ENCODE peak calls at places on chromosomes 7 and 10, in eight cellular contexts. G, K, F, U, X, R, P and T are unnamed samples.

GRCh38 chr10:102396251-102396650 is 746 bp downstream of the NFKB2 start:
- DNase-seq in R (no peak), X (no peak), P (no peak), U (no peak), G (no peak), F (no peak), K (no peak), T (no peak)

GRCh38 chr7:94245500-94245899 is 149.2 kb upstream of the COL1A2 start:
- DNase-seq in U (no peak), P (no peak), F (no peak), G (no peak), K (no peak), R (no peak), X (no peak), T (no peak)

GRCh38 chr7:155558961-155559360 is 12.6 kb upstream of the CNPY1 start:
- DNase-seq in G (no peak), R (no peak), K (no peak), F (no peak), U (no peak), X (no peak), P (no peak), T (no peak)

GRCh38 chr7:24908166-24908565 is 71.8 kb downstream of the OSBPL3 start:
- DNase-seq in R (no peak), P (no peak), G (no peak), U (no peak), K (no peak), F (no peak), X (no peak), T (no peak)

GRCh38 chr7:91164948-91165845 is 99.0 kb upstream of the FZD1 start:
- DNase-seq in R (peak), X (no peak), F (no peak), K (peak), P (no peak), U (no peak), G (no peak), T (peak)

GRCh38 chr10:131789516-131789915 is 111.3 kb upstream of the PPP2R2D start:
- DNase-seq in U (no peak), P (no peak), R (no peak), X (no peak), G (no peak), K (no peak), F (no peak), T (no peak)

GRCh38 chr7:151117565-151117964 is 31.3 kb downstream of the AGAP3 start:
- DNase-seq in G (no peak), P (peak), X (no peak), R (no peak), U (no peak), F (no peak), K (no peak), T (no peak)

GRCh38 chr10:32149257-32149955 is 93.2 kb upstream of the KIF5B start:
- DNase-seq in P (no peak), G (no peak), X (no peak), U (peak), R (no peak), F (no peak), K (peak), T (peak)

GRCh38 chr7:44382459-44383300 is 57.3 kb upstream of the CAMK2B start:
- DNase-seq in F (no peak), P (no peak), U (no peak), X (no peak), R (no peak), K (no peak), G (peak), T (no peak)

GRCh38 chr10:59536151-59536550 is 173.5 kb downstream of the SLC16A9 start:
- DNase-seq in X (no peak), F (no peak), G (no peak), P (no peak), U (peak), K (peak), R (no peak), T (peak)

GRCh38 chr10:67612577-67613537 is 83.1 kb downstream of the CTNNA3 start:
- DNase-seq in F (no peak), X (no peak), G (no peak), K (peak), P (peak), R (no peak), U (no peak), T (peak)

GRCh38 chr10:93481931-93482834 is at the start of gene MYOF:
- DNase-seq in F (peak), G (peak), R (peak), U (peak), X (no peak), P (peak), K (peak), T (peak)

GRCh38 chr7:77903597-77903996 is 105.0 kb downstream of the PHTF2 start:
- DNase-seq in R (no peak), U (no peak), K (peak), G (no peak), P (no peak), F (peak), X (no peak), T (no peak)

GRCh38 chr7:28052933-28053332 is 127.7 kb downstream of the JAZF1 start:
- DNase-seq in R (no peak), U (no peak), G (no peak), K (peak), X (no peak), P (no peak), F (no peak), T (no peak)